ENCODE peak calls at places on chromosomes 3 and 15, in five cellular contexts. One of them, this sample, is unnamed.

GRCh38 chr15:45476395-45476794 is 46.2 kb downstream of the SLC30A4 start:
- DNase-seq in GM06990: no peak
- DNase-seq in AG10803: no peak
- DNase-seq in RWPE1: no peak
- DNase-seq in PC-3: no peak
- DNase-seq in this sample: no peak

GRCh38 chr15:55764398-55764797 is 21.4 kb upstream of the PRTG start:
- DNase-seq in AG10803: no peak
- DNase-seq in RWPE1: no peak
- DNase-seq in PC-3: no peak
- DNase-seq in GM06990: no peak
- DNase-seq in this sample: no peak

GRCh38 chr3:126131881-126132750 is 48.2 kb upstream of the SLC41A3 start:
- DNase-seq in AG10803: no peak
- DNase-seq in RWPE1: no peak
- DNase-seq in GM06990: no peak
- DNase-seq in PC-3: no peak
- DNase-seq in this sample: no peak

GRCh38 chr3:133455281-133455680 is 55.4 kb downstream of the BFSP2 start:
- DNase-seq in GM06990: no peak
- DNase-seq in AG10803: no peak
- DNase-seq in RWPE1: no peak
- DNase-seq in PC-3: no peak
- DNase-seq in this sample: no peak

GRCh38 chr15:84799511-84800187 is 17.5 kb upstream of the ALPK3 start:
- DNase-seq in AG10803: no peak
- DNase-seq in GM06990: no peak
- DNase-seq in RWPE1: no peak
- DNase-seq in PC-3: no peak
- DNase-seq in this sample: no peak

GRCh38 chr3:188133219-188133618 is 20.7 kb upstream of the LPP start:
- DNase-seq in PC-3: peak
- DNase-seq in GM06990: no peak
- DNase-seq in RWPE1: no peak
- DNase-seq in AG10803: peak
- DNase-seq in this sample: no peak

GRCh38 chr15:65286069-65286703 is 497 bp downstream of the PARP16 start:
- DNase-seq in GM06990: peak
- DNase-seq in AG10803: no peak
- DNase-seq in PC-3: peak
- DNase-seq in RWPE1: no peak
- DNase-seq in this sample: no peak

GRCh38 chr3:53153267-53153823 is 7.7 kb upstream of the PRKCD start:
- DNase-seq in PC-3: no peak
- DNase-seq in GM06990: no peak
- DNase-seq in RWPE1: no peak
- DNase-seq in AG10803: no peak
- DNase-seq in this sample: no peak

GRCh38 chr3:13571831-13572750 is 23.2 kb downstream of the FBLN2 start:
- DNase-seq in AG10803: no peak
- DNase-seq in GM06990: no peak
- DNase-seq in PC-3: no peak
- DNase-seq in RWPE1: no peak
- DNase-seq in this sample: no peak

GRCh38 chr3:12345141-12345561 is 56.3 kb downstream of the PPARG start:
- DNase-seq in RWPE1: peak
- DNase-seq in PC-3: peak
- DNase-seq in GM06990: no peak
- DNase-seq in AG10803: peak
- DNase-seq in this sample: no peak

GRCh38 chr3:46885612-46886011 is 8.1 kb downstream of the PTH1R start:
- DNase-seq in GM06990: no peak
- DNase-seq in RWPE1: no peak
- DNase-seq in PC-3: no peak
- DNase-seq in AG10803: no peak
- DNase-seq in this sample: no peak

GRCh38 chr3:124630994-124631393 is 99.3 kb upstream of the UMPS start:
- DNase-seq in RWPE1: no peak
- DNase-seq in AG10803: no peak
- DNase-seq in PC-3: no peak
- DNase-seq in GM06990: no peak
- DNase-seq in this sample: no peak

GRCh38 chr3:29128004-29128403 is 152.9 kb upstream of the RBMS3 start:
- DNase-seq in RWPE1: no peak
- DNase-seq in AG10803: no peak
- DNase-seq in GM06990: no peak
- DNase-seq in PC-3: no peak
- DNase-seq in this sample: peak

GRCh38 chr3:40720351-40720750 is 195.6 kb downstream of the ZNF621 start:
- DNase-seq in AG10803: no peak
- DNase-seq in RWPE1: no peak
- DNase-seq in GM06990: no peak
- DNase-seq in PC-3: no peak
- DNase-seq in this sample: no peak

GRCh38 chr3:37961622-37962455 is 28.7 kb upstream of the VILL start:
- DNase-seq in AG10803: no peak
- DNase-seq in GM06990: no peak
- DNase-seq in RWPE1: no peak
- DNase-seq in PC-3: no peak
- DNase-seq in this sample: no peak

GRCh38 chr15:68559342-68560310 is 19.2 kb upstream of the CORO2B start:
- DNase-seq in GM06990: peak
- DNase-seq in PC-3: peak
- DNase-seq in RWPE1: peak
- DNase-seq in AG10803: peak
- DNase-seq in this sample: peak

GRCh38 chr15:73317651-73318462 is 50.9 kb downstream of the HCN4 start:
- DNase-seq in GM06990: no peak
- DNase-seq in PC-3: no peak
- DNase-seq in AG10803: no peak
- DNase-seq in RWPE1: no peak
- DNase-seq in this sample: no peak

GRCh38 chr3:25033407-25034029 is 394.5 kb upstream of the RARB start:
- DNase-seq in RWPE1: peak
- DNase-seq in AG10803: peak
- DNase-seq in GM06990: no peak
- DNase-seq in PC-3: peak
- DNase-seq in this sample: peak

GRCh38 chr15:57640935-57641682 is 49.4 kb downstream of the MYZAP start:
- DNase-seq in GM06990: no peak
- DNase-seq in AG10803: peak
- DNase-seq in PC-3: peak
- DNase-seq in RWPE1: peak
- DNase-seq in this sample: peak
- TF ChIP-seq CTCF in GM06990: peak
- TF ChIP-seq CTCF in AG10803: peak
- TF ChIP-seq CTCF in PC-3: peak
- TF ChIP-seq CTCF in RWPE1: peak
- TF ChIP-seq CTCF in this sample: peak

GRCh38 chr15:78256044-78256437 is 8.3 kb upstream of the DNAJA4 start:
- DNase-seq in RWPE1: no peak
- DNase-seq in GM06990: no peak
- DNase-seq in AG10803: no peak
- DNase-seq in PC-3: no peak
- DNase-seq in this sample: no peak
- TF ChIP-seq CTCF in RWPE1: no peak
- TF ChIP-seq CTCF in GM06990: no peak
- TF ChIP-seq CTCF in AG10803: no peak
- TF ChIP-seq CTCF in PC-3: no peak
- TF ChIP-seq CTCF in this sample: no peak

DNA sequence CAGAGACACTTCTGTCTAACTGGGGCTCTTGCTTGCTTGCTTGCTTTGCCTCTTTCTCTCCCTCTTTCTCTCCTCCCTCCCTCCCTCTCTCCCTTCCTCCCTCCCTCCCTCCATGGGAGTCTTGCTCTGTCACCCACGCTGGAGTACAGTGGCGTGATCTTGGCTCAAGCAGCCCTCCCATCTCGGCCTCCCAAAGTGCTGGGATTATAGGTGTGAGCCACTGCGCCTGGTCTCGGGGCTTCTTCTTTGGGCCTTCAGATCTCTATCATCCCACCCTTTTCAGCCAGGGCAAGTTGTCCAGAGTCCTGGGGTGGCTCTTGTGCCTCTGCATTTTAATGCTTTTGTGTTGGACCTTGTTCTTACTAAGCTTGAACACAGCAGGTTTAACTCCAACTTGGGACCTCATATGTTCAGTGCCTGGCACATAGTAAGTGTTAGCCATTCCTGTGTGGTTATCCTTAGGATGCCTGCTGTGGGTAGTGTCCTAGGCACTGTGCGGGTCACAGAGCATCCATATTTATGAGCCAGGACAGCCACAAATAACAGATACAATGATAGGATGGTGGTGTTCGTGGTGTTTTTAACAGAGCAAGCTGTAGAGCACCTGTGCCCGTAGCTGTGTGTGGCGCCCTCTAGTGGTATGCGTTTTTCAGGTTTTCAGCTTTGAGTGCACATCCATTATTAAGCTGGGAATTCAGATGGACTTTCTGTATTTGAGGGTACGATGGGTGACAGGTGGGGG is 75.1 kb downstream of the CCK start:
- DNase-seq in GM06990: no peak
- DNase-seq in AG10803: peak
- DNase-seq in RWPE1: peak
- DNase-seq in PC-3: peak
- DNase-seq in this sample: peak
- TF ChIP-seq CTCF in GM06990: peak
- TF ChIP-seq CTCF in AG10803: peak
- TF ChIP-seq CTCF in RWPE1: peak
- TF ChIP-seq CTCF in PC-3: peak
- TF ChIP-seq CTCF in this sample: peak

DNA sequence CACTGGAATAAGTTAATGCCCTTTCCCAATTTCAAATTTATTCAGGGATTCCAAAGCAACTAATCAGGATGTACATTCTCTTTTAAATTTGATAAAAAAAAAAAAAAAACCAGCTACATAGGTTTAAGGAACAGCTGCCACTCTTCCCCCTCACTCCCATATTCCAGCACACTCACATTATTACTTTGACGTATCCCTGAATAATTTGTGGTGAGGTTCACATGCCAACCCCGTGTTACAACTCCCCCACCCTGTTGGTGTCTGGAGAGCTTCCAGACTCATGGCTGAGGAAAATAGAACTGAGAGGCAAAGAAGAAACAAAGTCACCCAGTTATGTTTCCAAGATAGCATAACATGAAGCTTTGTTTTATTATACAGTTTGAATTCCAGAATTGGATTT is 300.5 kb upstream of the MME start:
- DNase-seq in AG10803: peak
- DNase-seq in GM06990: no peak
- DNase-seq in PC-3: peak
- DNase-seq in RWPE1: peak
- DNase-seq in this sample: no peak
- TF ChIP-seq CTCF in AG10803: no peak
- TF ChIP-seq CTCF in GM06990: no peak
- TF ChIP-seq CTCF in PC-3: no peak
- TF ChIP-seq CTCF in RWPE1: no peak
- TF ChIP-seq CTCF in this sample: no peak

DNA sequence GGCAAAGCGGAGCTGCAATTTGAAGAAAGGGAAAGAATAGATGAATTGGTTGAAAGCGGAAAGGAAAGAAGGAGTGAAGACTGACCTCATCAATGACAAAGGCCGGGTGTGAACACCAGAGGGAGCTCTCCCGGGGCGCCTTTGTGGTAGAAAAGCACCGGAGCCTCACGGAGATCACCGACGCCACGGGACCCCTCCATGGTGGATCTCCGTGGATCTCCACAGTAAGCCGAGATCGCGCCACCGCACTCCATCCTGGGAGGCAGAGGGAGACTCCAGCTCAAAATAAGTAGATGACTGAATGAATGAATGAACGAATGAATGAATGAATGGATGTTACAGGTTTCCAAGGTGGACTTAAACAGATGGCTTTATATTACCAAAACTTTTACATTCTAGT is 25.0 kb downstream of the GPR160 start:
- DNase-seq in RWPE1: no peak
- DNase-seq in GM06990: no peak
- DNase-seq in PC-3: no peak
- DNase-seq in AG10803: no peak
- DNase-seq in this sample: no peak
- TF ChIP-seq CTCF in RWPE1: no peak
- TF ChIP-seq CTCF in GM06990: no peak
- TF ChIP-seq CTCF in PC-3: peak
- TF ChIP-seq CTCF in AG10803: no peak
- TF ChIP-seq CTCF in this sample: no peak

GRCh38 chr3:1987983-1988382 is 110.7 kb upstream of the CNTN4 start:
- DNase-seq in AG10803: no peak
- DNase-seq in PC-3: no peak
- DNase-seq in RWPE1: no peak
- DNase-seq in GM06990: no peak
- DNase-seq in this sample: no peak
- TF ChIP-seq CTCF in AG10803: no peak
- TF ChIP-seq CTCF in PC-3: no peak
- TF ChIP-seq CTCF in RWPE1: no peak
- TF ChIP-seq CTCF in GM06990: no peak
- TF ChIP-seq CTCF in this sample: peak

DNA sequence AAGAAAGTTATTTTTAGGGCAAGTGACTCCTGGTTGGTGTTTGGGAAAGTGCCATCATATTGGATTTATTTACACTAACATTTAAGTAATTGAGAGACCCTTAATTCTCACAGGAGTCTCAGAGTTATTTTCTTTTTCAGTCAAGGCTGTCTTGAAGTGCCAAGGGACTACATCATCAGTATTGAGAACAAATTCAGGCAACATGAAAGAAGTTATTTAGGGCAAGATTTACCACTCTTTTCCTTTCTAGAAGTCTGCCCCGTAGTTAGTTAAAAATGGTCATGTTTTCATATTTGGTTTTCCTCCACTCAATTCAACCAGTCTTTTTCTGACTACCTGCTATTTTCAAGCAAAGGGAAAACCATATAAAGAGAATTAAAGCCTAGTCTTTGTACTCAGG is 6.1 kb downstream of the B4GALT4 start:
- DNase-seq in RWPE1: no peak
- DNase-seq in PC-3: no peak
- DNase-seq in AG10803: no peak
- DNase-seq in GM06990: no peak
- DNase-seq in this sample: no peak
- TF ChIP-seq CTCF in RWPE1: no peak
- TF ChIP-seq CTCF in PC-3: no peak
- TF ChIP-seq CTCF in AG10803: no peak
- TF ChIP-seq CTCF in GM06990: no peak
- TF ChIP-seq CTCF in this sample: no peak

DNA sequence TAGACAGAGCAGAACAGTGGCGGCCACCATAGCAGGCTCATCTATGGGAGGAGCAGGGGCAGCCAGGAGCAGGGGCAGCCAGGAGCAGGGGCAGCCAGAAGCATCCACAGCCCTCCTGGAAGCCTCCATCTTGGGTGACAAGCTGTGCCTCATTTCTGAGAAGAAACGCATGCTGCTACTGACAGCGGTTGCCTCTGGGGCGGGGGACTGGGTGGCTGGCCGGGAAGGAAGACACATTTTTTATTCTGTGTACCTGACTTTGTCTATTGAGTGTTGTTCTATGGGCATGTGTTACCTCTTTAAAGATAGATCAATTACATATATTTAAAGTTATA is 71.5 kb upstream of the KLF13 start:
- DNase-seq in AG10803: no peak
- DNase-seq in RWPE1: no peak
- DNase-seq in GM06990: no peak
- DNase-seq in PC-3: no peak
- DNase-seq in this sample: no peak
- TF ChIP-seq CTCF in AG10803: no peak
- TF ChIP-seq CTCF in RWPE1: no peak
- TF ChIP-seq CTCF in GM06990: no peak
- TF ChIP-seq CTCF in PC-3: no peak
- TF ChIP-seq CTCF in this sample: no peak

This sample was measured in neural crest cell.